ENCODE peak calls at places on chromosomes 12 and 14, in six cellular contexts. E is left ventricle myocardium inferior, L is cardiac fibroblast, H is PC-3, Q is esophagus muscularis mucosa, I is colonic mucosa. T is an unnamed sample.

GRCh38 chr12:4292266-4293063 is 18.9 kb downstream of the CCND2 start:
- DNase-seq in E (no peak), L (no peak), H (no peak), Q (no peak), I (no peak), T (no peak)

GRCh38 chr12:118842753-118843335 is 138.5 kb upstream of the SRRM4 start:
- DNase-seq in E (no peak), L (no peak), H (no peak), Q (no peak), I (no peak), T (no peak)

GRCh38 chr14:76413962-76414665 is 38.2 kb downstream of the ESRRB start:
- DNase-seq in E (no peak), L (no peak), H (no peak), Q (no peak), I (no peak), T (no peak)

GRCh38 chr14:99570542-99571302 is 33.3 kb downstream of the CCDC85C start:
- DNase-seq in E (no peak), L (no peak), H (no peak), Q (no peak), I (no peak), T (no peak)

GRCh38 chr12:58765076-58765475 is 155.2 kb downstream of the LRIG3 start:
- DNase-seq in E (no peak), L (no peak), H (no peak), Q (no peak), I (no peak), T (no peak)

GRCh38 chr12:43931187-43931586 is 95.3 kb downstream of the TMEM117 start:
- DNase-seq in E (no peak), L (no peak), H (no peak), Q (no peak), I (no peak), T (no peak)

GRCh38 chr14:90439874-90440442 is 43.1 kb downstream of the CALM1 start:
- DNase-seq in E (no peak), L (no peak), H (peak; percentile 50), Q (no peak), I (no peak), T (no peak)

GRCh38 chr14:37413050-37413449 is 182.0 kb downstream of the FOXA1 start:
- DNase-seq in E (no peak), L (no peak), H (no peak), Q (no peak), I (no peak), T (no peak)

GRCh38 chr14:22334627-22335026 is 254.4 kb downstream of the DAD1 start:
- DNase-seq in E (no peak), L (no peak), H (peak; percentile 71), Q (no peak), I (no peak), T (no peak)

GRCh38 chr12:99063182-99063581 is 418.1 kb downstream of the APAF1 start:
- DNase-seq in E (no peak), L (no peak), H (no peak), Q (no peak), I (no peak), T (no peak)

GRCh38 chr14:101151226-101151929 is 247.9 kb upstream of the RTL1 start:
- DNase-seq in E (no peak), L (no peak), H (peak; percentile 90), Q (no peak), I (no peak), T (no peak)

GRCh38 chr14:21268612-21269251 is 510 bp downstream of the HNRNPC start:
- DNase-seq in E (no peak), L (peak; percentile 78), H (peak; percentile 43), Q (no peak), I (peak; percentile 45), T (no peak)

GRCh38 chr12:132161046-132161781 is 17.0 kb downstream of the NOC4L start:
- DNase-seq in E (peak; percentile 8), L (peak; percentile 61), H (peak; percentile 66), Q (no peak), I (no peak), T (no peak)

GRCh38 chr12:93778306-93778705 is 101.1 kb downstream of the CRADD start:
- DNase-seq in E (peak; percentile 60), L (peak; percentile 90), H (no peak), Q (no peak), I (no peak), T (peak; percentile 64)

GRCh38 chr14:57692671-57693070 is 173.2 kb downstream of the SLC35F4 start:
- DNase-seq in E (no peak), L (peak; percentile 84), H (peak; percentile 94), Q (no peak), I (no peak), T (peak; percentile 16)

GRCh38 chr12:53532524-53533445 is 25.5 kb upstream of the NPFF start:
- DNase-seq in E (no peak), L (no peak), H (no peak), Q (no peak), I (no peak), T (no peak)

GRCh38 chr12:78293039-78293686 is 462.5 kb downstream of the NAV3 start:
- DNase-seq in E (no peak), L (peak; percentile 67), H (peak; percentile 74), Q (no peak), I (peak; percentile 41), T (no peak)

GRCh38 chr12:38838211-38838850 is 67.1 kb downstream of the CPNE8 start:
- DNase-seq in E (no peak), L (no peak), H (no peak), Q (no peak), I (peak; percentile 50), T (no peak)

GRCh38 chr12:59404109-59404650 is 191.6 kb upstream of the SLC16A7 start:
- DNase-seq in E (no peak), L (no peak), H (no peak), Q (no peak), I (no peak), T (no peak)

GRCh38 chr12:119446459-119446858 is 111.9 kb downstream of the CCDC60 start:
- DNase-seq in E (no peak), L (peak; percentile 29), H (peak; percentile 69), Q (no peak), I (no peak), T (no peak)

GRCh38 chr14:64682173-64682710 is 22.0 kb upstream of the PLEKHG3 start:
- DNase-seq in E (peak; percentile 64), L (peak; percentile 50), H (peak; percentile 72), Q (no peak), I (peak; percentile 67), T (no peak)

DNA sequence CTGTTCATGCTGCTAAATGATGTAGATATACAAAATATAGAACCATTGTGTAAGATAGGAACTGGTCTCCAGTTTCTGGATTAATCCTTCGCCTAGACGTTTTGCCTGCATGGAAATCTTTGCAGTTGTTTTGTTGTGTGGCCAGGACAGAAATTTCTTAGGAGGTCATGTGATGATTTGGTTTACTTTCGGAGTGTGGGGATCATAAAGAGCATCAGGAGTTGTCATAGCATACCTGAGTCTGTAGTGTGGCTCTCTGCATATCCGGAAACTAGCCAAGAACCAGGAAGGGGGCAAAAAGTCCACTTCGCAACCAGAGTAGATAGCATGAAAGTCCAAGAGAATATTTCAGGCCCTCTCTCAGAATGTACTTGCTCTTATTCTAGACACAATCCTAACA is 3.1 kb downstream of the SAMD4A start:
- DNase-seq in E (no peak), L (no peak), H (peak; percentile 15), Q (no peak), I (no peak), T (no peak)
- H3K4me3 ChIP-seq in E (peak overlapping the region; percentile 89), L (no peak overlapping the region), H (peak overlapping the region; percentile 85), Q (peak overlapping the region; percentile 73), I (no peak overlapping the region), T (peak overlapping the region; percentile 80)

GRCh38 chr12:94892544-94893267 is 110.8 kb downstream of the NDUFA12 start:
- DNase-seq in E (no peak), L (no peak), H (no peak), Q (no peak), I (no peak), T (no peak)

GRCh38 chr12:94900496-94900895 is 103.0 kb downstream of the NDUFA12 start:
- DNase-seq in E (no peak), L (no peak), H (no peak), Q (no peak), I (no peak), T (no peak)

DNA sequence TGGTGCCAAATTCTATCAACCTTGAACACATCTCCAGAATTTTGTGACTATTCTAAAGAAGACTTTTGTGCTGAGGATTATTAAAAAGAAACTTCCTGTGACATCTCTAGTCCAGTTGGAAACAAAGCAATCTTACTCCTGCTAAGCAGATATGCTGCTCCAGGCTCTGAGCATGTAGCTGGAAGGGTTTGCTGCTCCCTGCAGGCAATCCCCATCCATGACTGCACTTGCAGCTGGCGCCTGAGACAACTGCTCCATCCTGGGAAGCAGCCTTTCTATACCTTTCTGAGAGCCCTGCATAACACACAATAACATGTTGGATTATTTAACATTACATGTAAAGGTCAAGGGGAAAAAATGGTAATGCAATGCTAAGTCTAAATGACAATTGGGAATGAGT is 105.1 kb downstream of the NDUFA12 start:
- DNase-seq in E (no peak), L (peak; percentile 25), H (peak; percentile 33), Q (no peak), I (no peak), T (no peak)
- TF ChIP-seq CTCF in E (peak; percentile 38), L (peak; percentile 49), H (peak; percentile 48), Q (peak; percentile 42), I (no peak), T (peak; percentile 42)

GRCh38 chr12:31832740-31833540 is 104.1 kb upstream of the AMN1 start:
- DNase-seq in E (no peak), L (no peak), H (no peak), Q (no peak), I (no peak), T (no peak)

GRCh38 chr12:31837913-31838312 is 109.1 kb upstream of the AMN1 start:
- DNase-seq in E (no peak), L (no peak), H (no peak), Q (no peak), I (no peak), T (no peak)

GRCh38 chr12:31834158-31834557 is 105.3 kb upstream of the AMN1 start:
- DNase-seq in E (no peak), L (no peak), H (no peak), Q (no peak), I (no peak), T (no peak)

GRCh38 chr12:31835276-31835882 is 106.6 kb upstream of the AMN1 start:
- DNase-seq in E (no peak), L (no peak), H (no peak), Q (no peak), I (no peak), T (no peak)

DNA sequence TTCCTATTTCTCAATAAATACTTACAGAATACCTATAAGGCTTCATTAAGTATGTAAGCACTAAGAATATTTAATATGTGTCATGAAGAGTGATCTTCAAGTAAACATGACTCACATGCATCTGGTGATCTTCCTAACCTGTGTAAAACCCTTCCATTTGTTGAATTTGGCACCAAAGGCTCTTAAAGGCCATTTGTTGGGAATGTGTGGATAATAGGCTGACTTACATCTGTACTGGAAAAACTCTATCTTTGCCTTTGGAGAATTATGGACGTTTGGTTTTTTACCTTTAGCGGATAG is 104.7 kb upstream of the AMN1 start:
- DNase-seq in E (no peak), L (no peak), H (peak; percentile 35), Q (no peak), I (no peak), T (no peak)
- H3K4me3 ChIP-seq in E (no peak overlapping the region), L (no peak overlapping the region), H (no peak overlapping the region), Q (no peak overlapping the region), I (no peak overlapping the region), T (no peak overlapping the region)

DNA sequence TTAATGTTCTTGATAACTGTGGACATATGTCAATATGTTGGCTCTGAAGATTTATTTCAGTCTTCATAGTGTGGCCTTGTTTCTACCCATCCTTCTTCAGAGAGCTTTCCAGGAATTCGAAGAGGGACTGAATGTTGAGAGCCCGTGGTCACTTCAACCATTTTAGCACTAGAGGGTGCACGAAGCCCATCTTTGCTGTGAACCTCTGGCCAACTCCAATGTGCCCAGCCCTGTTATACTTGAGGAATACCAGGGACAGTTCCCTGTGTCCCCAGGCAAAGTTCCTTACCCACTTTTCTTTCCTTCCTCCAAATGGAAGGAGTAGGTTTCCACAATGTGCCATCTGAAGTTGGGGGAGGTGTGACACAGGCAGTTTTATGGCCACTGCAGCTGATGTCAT is 603.5 kb downstream of the RPL10L start:
- DNase-seq in E (no peak), L (peak; percentile 11), H (peak; percentile 90), Q (no peak), I (no peak), T (no peak)
- TF ChIP-seq CTCF in E (no peak), L (no peak), H (no peak), Q (no peak), I (no peak), T (no peak)